ENCODE peak calls at places on chromosomes 3 and 15, in nine cellular contexts. S is Peyer's patch, E is esophagus squamous epithelium, X is HCT116, N is stomach, Y is uterus, W is IMR-90, Z is ovary, J is endothelial cell of umbilical vein. D is an unnamed sample.

GRCh38 chr15:70267306-70267705 is 169.6 kb upstream of the TLE3 start:
- DNase-seq in N (no peak), E (no peak), Z (no peak), S (no peak), X (no peak), J (no peak), W (no peak), Y (no peak), D (no peak)

GRCh38 chr3:53218136-53218535 is 37.7 kb downstream of the TKT start:
- DNase-seq in W (no peak), S (no peak), N (no peak), Z (no peak), Y (no peak), X (no peak), J (no peak), E (no peak), D (no peak)

GRCh38 chr15:63381301-63382192 is at the start of gene CA12:
- DNase-seq in Y (peak; percentile 32), Z (no peak), E (no peak), J (peak; percentile 46), N (peak; percentile 45), X (no peak), S (peak; percentile 81), W (peak; percentile 55), D (peak; percentile 67)

GRCh38 chr15:85414495-85414894 is 34.1 kb downstream of the AKAP13 start:
- DNase-seq in X (no peak), E (no peak), Z (no peak), J (peak; percentile 66), S (no peak), W (peak; percentile 39), Y (no peak), N (no peak), D (no peak)

GRCh38 chr15:77440378-77440999 is 19.8 kb downstream of the HMG20A start:
- DNase-seq in J (no peak), Y (no peak), W (peak; percentile 70), E (no peak), S (no peak), N (no peak), X (no peak), Z (no peak), D (no peak)

GRCh38 chr3:143122608-143123352 is 3.2 kb downstream of the CHST2 start:
- DNase-seq in W (no peak), E (no peak), S (no peak), N (no peak), Z (no peak), J (no peak), X (no peak), Y (no peak), D (no peak)

GRCh38 chr3:122493296-122493695 is 21.4 kb downstream of the KPNA1 start:
- DNase-seq in N (no peak), W (peak; percentile 47), Z (no peak), X (no peak), J (no peak), Y (no peak), S (no peak), E (no peak), D (no peak)

GRCh38 chr15:69573815-69574472 is 121.3 kb downstream of the RPLP1 start:
- DNase-seq in W (peak; percentile 34), X (no peak), S (no peak), Z (no peak), N (no peak), Y (peak; percentile 46), E (no peak), J (no peak), D (no peak)

GRCh38 chr3:127377801-127378442 is 90.1 kb upstream of the PRR20G start:
- DNase-seq in X (no peak), S (no peak), Z (no peak), E (no peak), W (no peak), N (no peak), J (no peak), Y (no peak), D (no peak)

GRCh38 chr3:160368804-160369203 is 30.2 kb downstream of the IFT80 start:
- DNase-seq in X (no peak), N (no peak), Y (no peak), Z (no peak), S (no peak), W (no peak), J (no peak), E (no peak), D (no peak)

GRCh38 chr15:77064539-77065308 is 6.2 kb downstream of the TSPAN3 start:
- DNase-seq in Z (no peak), X (no peak), E (no peak), J (peak; percentile 86), Y (no peak), S (no peak), N (no peak), W (peak; percentile 65), D (no peak)

GRCh38 chr15:78937132-78937739 is 7.6 kb downstream of the CTSH start:
- DNase-seq in J (peak; percentile 41), W (no peak), E (no peak), S (no peak), X (no peak), Z (peak; percentile 62), Y (peak; percentile 32), N (no peak), D (no peak)

GRCh38 chr3:144524531-144524930 is 552.9 kb downstream of the DIPK2A start:
- DNase-seq in S (no peak), N (no peak), E (no peak), J (no peak), W (no peak), X (no peak), Z (no peak), Y (no peak), D (no peak)

DNA sequence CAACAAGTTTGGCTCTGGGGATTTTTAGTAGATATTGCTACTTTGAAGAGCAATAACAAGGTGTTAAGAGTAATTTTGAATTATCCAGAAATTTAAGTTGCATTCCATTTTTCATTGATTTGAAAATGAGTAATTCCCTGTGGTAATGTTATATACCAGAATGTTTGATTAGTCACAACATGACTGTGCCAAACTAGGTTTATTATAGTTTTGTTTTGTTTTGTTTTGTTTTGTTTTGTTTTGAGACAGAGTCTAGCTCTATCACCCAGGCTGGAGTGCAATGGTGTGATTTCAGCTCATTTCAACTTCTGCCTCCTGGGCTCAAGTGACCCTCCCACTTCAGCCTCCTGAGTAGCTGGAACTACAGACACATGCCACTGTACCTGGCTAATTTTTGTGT is 40.7 kb downstream of the CNOT10 start:
- DNase-seq in N (no peak), X (no peak), Z (no peak), W (peak; percentile 10), J (no peak), E (no peak), S (no peak), Y (no peak), D (no peak)
- TF ChIP-seq POLR2A in N (no peak), X (no peak), Z (no peak), W (no peak), J (no peak), E (no peak), S (no peak), Y (no peak), D (no peak)

DNA sequence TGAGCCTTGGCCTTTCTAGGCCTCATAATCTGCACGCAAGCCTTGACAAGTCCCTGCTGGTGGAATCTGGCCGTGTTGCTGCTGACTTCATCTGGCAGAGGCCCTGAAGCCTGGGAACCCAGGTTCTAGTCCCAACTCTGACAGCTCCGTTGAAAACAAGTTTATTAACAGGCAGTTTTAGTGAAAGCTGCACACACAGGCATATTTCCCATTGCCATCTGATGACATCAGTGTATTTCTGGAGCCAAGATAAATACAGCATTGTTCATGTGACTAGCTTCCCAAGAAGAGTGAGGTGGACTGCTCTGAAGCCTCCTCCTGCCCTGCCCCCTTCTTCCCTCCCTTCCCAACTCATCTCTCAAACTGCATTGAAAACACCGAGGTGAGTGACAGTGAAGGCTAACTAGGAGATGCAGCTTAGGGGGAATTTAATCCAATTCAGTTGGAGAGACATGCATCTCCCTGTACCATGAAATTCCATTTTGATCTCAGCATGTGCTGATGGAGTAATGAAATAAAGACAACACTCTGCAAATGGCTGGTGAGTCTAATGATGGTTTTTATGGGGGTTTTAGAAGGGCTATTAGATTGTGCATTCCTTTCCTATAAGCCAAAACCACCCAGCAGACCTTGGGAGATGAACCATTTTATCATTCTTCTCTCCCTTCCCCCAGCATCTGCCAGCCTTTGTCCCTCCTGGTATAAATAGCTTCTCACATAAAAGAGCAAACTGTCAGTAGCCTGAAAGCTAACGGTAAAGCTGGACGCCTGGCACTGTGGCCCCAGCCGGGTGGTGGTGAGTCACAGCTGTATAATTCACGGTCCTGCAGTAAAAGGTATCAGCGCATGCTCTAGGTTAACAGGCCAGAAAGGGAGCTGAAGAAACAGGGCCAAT is 38.0 kb downstream of the PRICKLE2 start:
- DNase-seq in E (no peak), S (no peak), Z (peak; percentile 82), W (peak; percentile 99), Y (peak; percentile 87), X (no peak), N (peak; percentile 40), J (peak; percentile 100), D (peak; percentile 54)
- H3K27ac ChIP-seq in E (peak overlapping the region; percentile 24), S (peak overlapping the region; percentile 74), Z (peak overlapping the region; percentile 66), W (peak overlapping the region; percentile 86), Y (peak overlapping the region; percentile 93), X (no peak overlapping the region), N (peak overlapping the region; percentile 57), J (peak overlapping the region; percentile 84), D (peak overlapping the region; percentile 40)

DNA sequence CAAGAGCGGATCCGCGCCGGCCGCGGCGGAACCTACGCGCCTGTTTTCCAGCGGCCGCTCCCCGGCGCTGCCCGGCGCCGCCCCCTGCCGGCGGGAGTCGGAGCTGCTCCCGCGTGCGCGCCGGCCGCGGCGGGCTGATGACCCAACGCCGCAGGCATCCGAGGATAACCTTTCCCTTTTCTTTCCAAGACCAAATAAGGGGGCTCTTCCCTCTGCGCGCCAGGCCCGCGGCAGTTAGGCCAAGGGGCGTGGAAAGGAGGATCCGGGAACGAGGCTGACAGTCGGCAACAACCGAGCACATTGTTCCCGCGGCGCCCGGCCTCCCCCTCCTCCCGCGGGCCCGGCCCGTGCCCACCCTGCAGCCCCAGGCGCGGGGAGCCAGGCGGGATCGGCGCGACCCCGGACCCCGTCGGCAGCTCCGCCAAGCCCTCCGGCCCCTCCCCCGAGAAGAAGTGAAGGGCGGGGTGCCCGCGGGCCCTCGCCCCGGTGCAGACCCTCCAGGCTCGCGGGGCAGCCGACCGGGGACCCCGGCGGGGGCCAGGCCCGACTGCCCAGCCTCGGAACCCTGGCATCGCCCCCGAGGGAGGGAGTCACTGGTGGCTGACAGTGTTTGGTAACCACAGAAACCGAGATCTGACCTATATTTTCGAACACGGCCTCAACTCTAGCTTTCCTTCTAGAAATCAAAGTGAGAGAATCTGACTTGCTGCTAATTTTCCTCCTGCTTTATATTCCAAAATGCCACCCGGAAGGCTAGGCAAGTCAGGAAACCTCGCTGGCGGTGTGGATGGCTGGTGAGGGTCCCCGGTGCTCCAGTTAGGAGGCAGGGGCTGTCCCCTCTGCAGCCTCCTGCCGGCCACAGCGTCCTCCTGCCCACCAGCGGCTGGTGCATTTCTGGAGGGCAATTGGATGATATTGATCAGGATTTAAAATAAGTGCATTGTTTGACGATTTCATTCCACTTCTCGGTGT is 45.6 kb upstream of the SYNM start:
- DNase-seq in N (peak; percentile 67), W (peak; percentile 87), Z (peak; percentile 84), J (peak; percentile 61), S (peak; percentile 74), X (peak; percentile 6), E (no peak), Y (peak; percentile 92), D (peak; percentile 69)
- TF ChIP-seq POLR2A in N (no peak), W (peak; percentile 58), Z (no peak), J (no peak), S (no peak), X (no peak), E (no peak), Y (peak; percentile 67), D (no peak)

DNA sequence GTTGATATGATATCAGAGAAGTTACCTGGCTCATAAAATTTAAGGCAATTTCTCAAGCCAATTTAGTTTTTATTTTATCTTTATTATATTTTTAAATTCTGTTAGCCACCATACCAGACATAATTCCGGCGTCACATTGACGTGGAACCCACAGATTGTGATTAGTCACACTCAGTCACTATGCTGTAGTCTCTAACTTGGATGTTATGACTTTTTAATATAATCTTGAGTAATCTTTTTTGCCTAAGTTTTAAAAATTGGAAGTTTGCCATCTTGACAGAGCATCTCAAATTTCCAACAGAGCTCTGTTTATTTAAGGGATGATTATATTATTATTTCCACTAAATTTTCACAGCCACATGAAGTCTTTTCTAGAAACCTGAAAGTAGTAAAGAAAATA is 9.7 kb upstream of the DCLK3 start:
- DNase-seq in W (peak; percentile 66), X (no peak), Y (no peak), N (no peak), J (no peak), Z (no peak), S (no peak), E (no peak), D (no peak)
- H3K27ac ChIP-seq in W (no peak overlapping the region), X (no peak overlapping the region), Y (no peak overlapping the region), N (no peak overlapping the region), J (no peak overlapping the region), Z (no peak overlapping the region), S (no peak overlapping the region), E (no peak overlapping the region), D (no peak overlapping the region)